ENCODE peak calls at places on chromosome 7, in five cellular contexts. One of them, this sample, is unnamed.
A peak's percentile ranks its signal among the peaks of the same experiment; 100 is the strongest.

GRCh38 chr7:142104550-142105527 is 6.7 kb upstream of the MGAM2 start:
- DNase-seq in left lobe of liver: no peak
- DNase-seq in cortex of kidney: no peak
- DNase-seq in amniotic stem cell: no peak
- DNase-seq in hippocampal formation: no peak
- DNase-seq in this sample: no peak

GRCh38 chr7:55111007-55111406 is 92.2 kb downstream of the EGFR start:
- DNase-seq in left lobe of liver: no peak
- DNase-seq in cortex of kidney: no peak
- DNase-seq in amniotic stem cell: no peak
- DNase-seq in hippocampal formation: no peak
- DNase-seq in this sample: no peak

GRCh38 chr7:159056722-159057121 is 87.9 kb downstream of the VIPR2 start:
- DNase-seq in left lobe of liver: peak; percentile 12
- DNase-seq in cortex of kidney: no peak
- DNase-seq in amniotic stem cell: no peak
- DNase-seq in hippocampal formation: no peak
- DNase-seq in this sample: no peak

GRCh38 chr7:55086413-55087201 is 67.8 kb downstream of the EGFR start:
- DNase-seq in left lobe of liver: no peak
- DNase-seq in cortex of kidney: no peak
- DNase-seq in amniotic stem cell: peak; percentile 67
- DNase-seq in hippocampal formation: no peak
- DNase-seq in this sample: no peak

GRCh38 chr7:3020416-3020815 is 23.3 kb downstream of the CARD11 start:
- DNase-seq in left lobe of liver: no peak
- DNase-seq in cortex of kidney: no peak
- DNase-seq in amniotic stem cell: no peak
- DNase-seq in hippocampal formation: no peak
- DNase-seq in this sample: no peak

GRCh38 chr7:22758576-22758975 is 31.6 kb downstream of the IL6 start:
- DNase-seq in left lobe of liver: no peak
- DNase-seq in cortex of kidney: no peak
- DNase-seq in amniotic stem cell: no peak
- DNase-seq in hippocampal formation: no peak
- DNase-seq in this sample: no peak

GRCh38 chr7:95511716-95512260 is 26.0 kb downstream of the ASB4 start:
- DNase-seq in left lobe of liver: peak; percentile 69
- DNase-seq in cortex of kidney: no peak
- DNase-seq in amniotic stem cell: peak; percentile 26
- DNase-seq in hippocampal formation: peak; percentile 67
- DNase-seq in this sample: peak; percentile 75

GRCh38 chr7:2465928-2466327 is 10.3 kb downstream of the GRIFIN start:
- DNase-seq in left lobe of liver: no peak
- DNase-seq in cortex of kidney: no peak
- DNase-seq in amniotic stem cell: no peak
- DNase-seq in hippocampal formation: peak; percentile 19
- DNase-seq in this sample: no peak

GRCh38 chr7:29277436-29278215 is 83.1 kb downstream of the CHN2 start:
- DNase-seq in left lobe of liver: no peak
- DNase-seq in cortex of kidney: no peak
- DNase-seq in amniotic stem cell: no peak
- DNase-seq in hippocampal formation: no peak
- DNase-seq in this sample: no peak

GRCh38 chr7:94656925-94657731 is 1.2 kb upstream of the SGCE start:
- DNase-seq in left lobe of liver: no peak
- DNase-seq in cortex of kidney: no peak
- DNase-seq in amniotic stem cell: peak; percentile 1
- DNase-seq in hippocampal formation: peak; percentile 21
- DNase-seq in this sample: no peak

GRCh38 chr7:80066646-80067045 is 68.0 kb upstream of the GNAI1 start:
- DNase-seq in left lobe of liver: no peak
- DNase-seq in cortex of kidney: no peak
- DNase-seq in amniotic stem cell: no peak
- DNase-seq in hippocampal formation: no peak
- DNase-seq in this sample: no peak

GRCh38 chr7:158474488-158474887 is 113.1 kb downstream of the PTPRN2 start:
- DNase-seq in left lobe of liver: no peak
- DNase-seq in cortex of kidney: no peak
- DNase-seq in amniotic stem cell: no peak
- DNase-seq in hippocampal formation: no peak
- DNase-seq in this sample: no peak

GRCh38 chr7:13933106-13933505 is 56.4 kb downstream of the ETV1 start:
- DNase-seq in left lobe of liver: no peak
- DNase-seq in cortex of kidney: no peak
- DNase-seq in amniotic stem cell: no peak
- DNase-seq in hippocampal formation: no peak
- DNase-seq in this sample: no peak

GRCh38 chr7:76216683-76217082 is 15.0 kb downstream of the SRRM3 start:
- DNase-seq in left lobe of liver: no peak
- DNase-seq in cortex of kidney: no peak
- DNase-seq in amniotic stem cell: no peak
- DNase-seq in hippocampal formation: no peak
- DNase-seq in this sample: no peak

GRCh38 chr7:24119852-24120251 is 164.1 kb upstream of the NPY start:
- DNase-seq in left lobe of liver: no peak
- DNase-seq in cortex of kidney: no peak
- DNase-seq in amniotic stem cell: no peak
- DNase-seq in hippocampal formation: no peak
- DNase-seq in this sample: no peak

GRCh38 chr7:138510003-138510402 is 49.9 kb downstream of the TRIM24 start:
- DNase-seq in left lobe of liver: no peak
- DNase-seq in cortex of kidney: no peak
- DNase-seq in amniotic stem cell: no peak
- DNase-seq in hippocampal formation: no peak
- DNase-seq in this sample: no peak

GRCh38 chr7:44738876-44739665 is 9.6 kb upstream of the ZMIZ2 start:
- DNase-seq in left lobe of liver: no peak
- DNase-seq in cortex of kidney: no peak
- DNase-seq in amniotic stem cell: no peak
- DNase-seq in hippocampal formation: no peak
- DNase-seq in this sample: no peak

GRCh38 chr7:74068378-74069085 is 15.1 kb upstream of the LIMK1 start:
- DNase-seq in left lobe of liver: no peak
- DNase-seq in cortex of kidney: no peak
- DNase-seq in amniotic stem cell: no peak
- DNase-seq in hippocampal formation: no peak
- DNase-seq in this sample: no peak

GRCh38 chr7:105278973-105279687 is 109.6 kb downstream of the SRPK2 start:
- DNase-seq in left lobe of liver: no peak
- DNase-seq in cortex of kidney: no peak
- DNase-seq in amniotic stem cell: no peak
- DNase-seq in hippocampal formation: peak; percentile 20
- DNase-seq in this sample: no peak

GRCh38 chr7:28703054-28703765 is 254.9 kb downstream of the TRIL start:
- DNase-seq in left lobe of liver: no peak
- DNase-seq in cortex of kidney: no peak
- DNase-seq in amniotic stem cell: no peak
- DNase-seq in hippocampal formation: no peak
- DNase-seq in this sample: no peak

GRCh38 chr7:36999851-37000480 is 275.7 kb upstream of the AOAH start:
- DNase-seq in left lobe of liver: no peak
- DNase-seq in cortex of kidney: no peak
- DNase-seq in amniotic stem cell: no peak
- DNase-seq in hippocampal formation: no peak
- DNase-seq in this sample: no peak

GRCh38 chr7:125727215-125727614 is 797.6 kb upstream of the POT1 start:
- DNase-seq in left lobe of liver: no peak
- DNase-seq in cortex of kidney: no peak
- DNase-seq in amniotic stem cell: no peak
- DNase-seq in hippocampal formation: no peak
- DNase-seq in this sample: no peak

GRCh38 chr7:147804032-147804431 is 786.5 kb upstream of the C7orf33 start:
- DNase-seq in left lobe of liver: no peak
- DNase-seq in cortex of kidney: no peak
- DNase-seq in amniotic stem cell: no peak
- DNase-seq in hippocampal formation: no peak
- DNase-seq in this sample: no peak

GRCh38 chr7:15446722-15447121 is 115.1 kb downstream of the AGMO start:
- DNase-seq in left lobe of liver: no peak
- DNase-seq in cortex of kidney: no peak
- DNase-seq in amniotic stem cell: no peak
- DNase-seq in hippocampal formation: no peak
- DNase-seq in this sample: no peak

GRCh38 chr7:41058986-41059741 is 643.7 kb downstream of the INHBA start:
- DNase-seq in left lobe of liver: no peak
- DNase-seq in cortex of kidney: no peak
- DNase-seq in amniotic stem cell: no peak
- DNase-seq in hippocampal formation: no peak
- DNase-seq in this sample: no peak

GRCh38 chr7:22350466-22351328 is 6.3 kb downstream of the RAPGEF5 start:
- DNase-seq in left lobe of liver: no peak
- DNase-seq in cortex of kidney: no peak
- DNase-seq in amniotic stem cell: no peak
- DNase-seq in hippocampal formation: no peak
- DNase-seq in this sample: no peak

GRCh38 chr7:2738110-2738509 is 50.1 kb downstream of the AMZ1 start:
- DNase-seq in left lobe of liver: peak; percentile 41
- DNase-seq in cortex of kidney: no peak
- DNase-seq in amniotic stem cell: no peak
- DNase-seq in hippocampal formation: no peak
- DNase-seq in this sample: no peak

GRCh38 chr7:157009778-157010587 is 480 bp downstream of the MNX1 start:
- DNase-seq in left lobe of liver: no peak
- DNase-seq in cortex of kidney: no peak
- DNase-seq in amniotic stem cell: no peak
- DNase-seq in hippocampal formation: no peak
- DNase-seq in this sample: no peak

GRCh38 chr7:97818066-97818663 is 54.0 kb downstream of the ASNS start:
- DNase-seq in left lobe of liver: no peak
- DNase-seq in cortex of kidney: no peak
- DNase-seq in amniotic stem cell: no peak
- DNase-seq in hippocampal formation: no peak
- DNase-seq in this sample: no peak

GRCh38 chr7:81623251-81623855 is 146.5 kb downstream of the HGF start:
- DNase-seq in left lobe of liver: no peak
- DNase-seq in cortex of kidney: no peak
- DNase-seq in amniotic stem cell: no peak
- DNase-seq in hippocampal formation: no peak
- DNase-seq in this sample: no peak

GRCh38 chr7:158125721-158126120 is 461.9 kb downstream of the PTPRN2 start:
- DNase-seq in left lobe of liver: no peak
- DNase-seq in cortex of kidney: no peak
- DNase-seq in amniotic stem cell: no peak
- DNase-seq in hippocampal formation: no peak
- DNase-seq in this sample: no peak

GRCh38 chr7:156474241-156474743 is 166.3 kb upstream of the RNF32 start:
- DNase-seq in left lobe of liver: peak; percentile 44
- DNase-seq in cortex of kidney: no peak
- DNase-seq in amniotic stem cell: no peak
- DNase-seq in hippocampal formation: no peak
- DNase-seq in this sample: no peak

GRCh38 chr7:34354906-34355305 is 303.1 kb upstream of the NPSR1 start:
- DNase-seq in left lobe of liver: no peak
- DNase-seq in cortex of kidney: no peak
- DNase-seq in amniotic stem cell: no peak
- DNase-seq in hippocampal formation: no peak
- DNase-seq in this sample: no peak